ENCODE peak calls at places on chromosomes 1 and 21, in seven cellular contexts. G, H, D, M, P, U and S are unnamed samples.

GRCh38 chr1:16977377-16977776 is 3.0 kb downstream of the MFAP2 start:
- DNase-seq in M (no peak), U (no peak), P (no peak), G (no peak), D (no peak), H (no peak), S (no peak)

GRCh38 chr1:164721037-164721496 is 162.1 kb downstream of the PBX1 start:
- DNase-seq in G (no peak), H (no peak), M (no peak), P (no peak), D (no peak), U (no peak), S (no peak)

GRCh38 chr1:204073837-204074273 is 940 bp downstream of the SOX13 start:
- DNase-seq in D (no peak), M (no peak), H (no peak), P (no peak), G (no peak), U (no peak), S (no peak)

GRCh38 chr1:229325401-229325800 is 17.4 kb downstream of the CCSAP start:
- DNase-seq in G (no peak), P (no peak), D (no peak), H (no peak), U (no peak), M (no peak), S (no peak)

GRCh38 chr1:167601442-167602380 is 28.3 kb upstream of the RCSD1 start:
- DNase-seq in H (peak; percentile 79), U (no peak), M (no peak), D (peak; percentile 89), G (peak; percentile 65), P (no peak), S (no peak)

GRCh38 chr1:229596961-229597699 is 28.8 kb downstream of the TAF5L start:
- DNase-seq in H (no peak), P (no peak), M (no peak), U (peak; percentile 34), D (no peak), G (no peak), S (peak; percentile 16)

GRCh38 chr21:37827878-37828277 is 88.4 kb downstream of the KCNJ6 start:
- DNase-seq in G (no peak), H (no peak), D (no peak), P (no peak), U (no peak), M (no peak), S (no peak)

GRCh38 chr1:211704567-211704942 is 29.1 kb upstream of the NEK2 start:
- DNase-seq in M (no peak), P (no peak), U (no peak), D (no peak), G (no peak), H (no peak), S (no peak)

GRCh38 chr1:10968411-10968826 is 44.0 kb upstream of the TARDBP start:
- DNase-seq in P (peak; percentile 80), G (no peak), U (no peak), H (peak; percentile 22), M (no peak), D (no peak), S (no peak)

DNA sequence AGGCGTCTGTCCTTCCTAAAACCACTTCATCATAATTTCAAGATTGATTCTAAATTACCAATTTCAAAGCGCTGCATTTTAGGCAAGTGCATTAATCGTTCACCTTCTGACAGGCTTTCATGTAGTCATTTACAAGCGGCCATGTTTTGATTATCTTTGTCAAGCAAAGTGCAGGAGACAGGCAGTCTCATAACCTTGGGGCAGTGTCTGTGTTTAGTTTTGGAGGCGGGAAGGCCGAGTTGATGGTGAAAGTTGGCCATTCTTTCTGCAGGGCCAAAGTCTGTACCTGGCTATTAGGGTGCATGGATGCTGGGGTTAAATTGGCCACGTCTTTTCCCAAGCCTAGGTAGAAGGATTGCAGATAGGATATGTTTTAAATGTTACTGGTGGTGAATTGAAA is 2.9 kb downstream of the AGPAT3 start:
- DNase-seq in D (no peak), U (no peak), P (no peak), M (no peak), G (no peak), H (no peak), S (no peak)
- H3K4me3 ChIP-seq in D (no peak overlapping the region), U (no peak overlapping the region), P (no peak overlapping the region), M (no peak overlapping the region), G (no peak overlapping the region), H (no peak overlapping the region), S (no peak overlapping the region)

GRCh38 chr1:18693256-18694098 is 62.8 kb downstream of the PAX7 start:
- DNase-seq in D (no peak), U (no peak), P (no peak), G (no peak), H (no peak), M (no peak), S (peak; percentile 36)
- H3K4me3 ChIP-seq in D (no peak overlapping the region), U (no peak overlapping the region), P (no peak overlapping the region), G (no peak overlapping the region), H (no peak overlapping the region), M (no peak overlapping the region), S (no peak overlapping the region)

GRCh38 chr1:66563094-66563800 is 29.3 kb downstream of the SGIP1 start:
- DNase-seq in G (no peak), U (peak; percentile 85), P (no peak), H (no peak), M (no peak), D (no peak), S (peak; percentile 65)
- H3K4me3 ChIP-seq in G (no peak overlapping the region), U (peak overlapping the region; percentile 30), P (no peak overlapping the region), H (no peak overlapping the region), M (no peak overlapping the region), D (no peak overlapping the region), S (no peak overlapping the region)

DNA sequence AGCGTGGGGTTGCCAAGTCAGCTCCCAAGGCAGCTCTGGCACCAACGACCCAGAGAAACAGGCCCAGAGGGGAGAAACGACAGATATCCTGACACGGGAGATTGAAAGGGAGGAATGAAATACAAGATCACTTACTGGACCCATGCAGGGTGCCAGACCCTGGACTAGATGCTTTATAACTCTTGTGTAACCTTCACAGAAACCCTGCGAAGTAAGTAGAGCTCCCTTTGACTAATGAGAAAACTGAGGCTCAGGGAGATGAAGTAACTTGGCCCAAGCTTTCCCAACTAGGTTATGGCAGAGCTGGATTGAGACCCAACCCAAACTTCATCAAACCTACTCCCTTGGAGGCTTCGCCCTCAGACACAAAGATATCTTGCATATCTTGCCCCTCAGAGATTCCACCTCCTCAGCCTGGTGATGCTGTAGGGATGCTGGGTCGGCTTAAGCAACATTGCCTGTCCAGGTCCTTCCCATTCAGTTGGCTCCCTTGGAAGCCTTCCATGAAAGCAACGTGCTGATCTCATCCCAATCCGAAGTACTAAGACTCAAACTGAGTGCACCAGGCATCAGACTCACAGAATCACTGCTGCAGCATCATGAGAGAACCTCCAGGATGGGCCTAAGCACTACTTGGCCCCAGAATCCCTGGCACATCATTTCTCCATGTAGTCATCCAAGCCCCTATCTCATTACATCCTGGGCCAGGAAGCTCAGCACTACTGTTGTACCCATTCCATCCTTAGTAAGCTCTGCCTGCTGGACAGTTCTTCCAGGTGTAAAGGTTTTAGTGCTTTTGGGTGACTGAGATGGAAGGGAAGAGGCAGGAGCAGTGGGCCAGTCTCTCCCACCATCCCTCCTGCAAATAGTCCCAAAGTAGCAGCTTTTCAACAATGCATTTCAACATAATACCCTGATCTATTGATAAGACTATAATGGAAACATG is 1.1 kb upstream of the IGSF9 start:
- DNase-seq in P (no peak), D (peak; percentile 15), M (no peak), U (no peak), H (no peak), G (no peak), S (no peak)
- H3K4me3 ChIP-seq in P (no peak overlapping the region), D (no peak overlapping the region), M (peak overlapping the region; percentile 39), U (no peak overlapping the region), H (no peak overlapping the region), G (peak overlapping the region; percentile 58), S (no peak overlapping the region)

GRCh38 chr1:1721201-1721600 is 3.0 kb downstream of the CDK11A start:
- DNase-seq in G (no peak), P (no peak), D (no peak), U (no peak), M (no peak), H (no peak), S (no peak)
- H3K4me3 ChIP-seq in G (no peak overlapping the region), P (no peak overlapping the region), D (no peak overlapping the region), U (no peak overlapping the region), M (no peak overlapping the region), H (no peak overlapping the region), S (no peak overlapping the region)

GRCh38 chr1:162141273-162142023 is 72.0 kb downstream of the NOS1AP start:
- DNase-seq in G (no peak), U (peak; percentile 40), P (no peak), H (no peak), M (no peak), D (no peak), S (peak; percentile 25)
- H3K4me3 ChIP-seq in G (no peak overlapping the region), U (no peak overlapping the region), P (no peak overlapping the region), H (no peak overlapping the region), M (no peak overlapping the region), D (no peak overlapping the region), S (no peak overlapping the region)

GRCh38 chr1:91582431-91582921 is 81.8 kb downstream of the CDC7 start:
- DNase-seq in G (no peak), M (no peak), H (no peak), P (no peak), D (no peak), U (peak; percentile 87), S (peak; percentile 92)
- H3K4me3 ChIP-seq in G (no peak overlapping the region), M (no peak overlapping the region), H (no peak overlapping the region), P (no peak overlapping the region), D (no peak overlapping the region), U (no peak overlapping the region), S (no peak overlapping the region)